ENCODE peak calls at places on chromosomes 6 and 20, in six cellular contexts. I, V, W, N, Q and P are unnamed samples.

GRCh38 chr6:138545621-138545980 is 46.3 kb upstream of the NHSL1 start:
- DNase-seq in I (peak; percentile 91), V (no peak), W (no peak), N (no peak), Q (peak; percentile 29), P (no peak)

GRCh38 chr20:51966296-51966971 is 164.1 kb upstream of the SALL4 start:
- DNase-seq in I (no peak), V (no peak), W (peak; percentile 71), N (peak; percentile 79), Q (peak; percentile 67), P (peak; percentile 61)

GRCh38 chr6:75932067-75932466 is 140.4 kb downstream of the IMPG1 start:
- DNase-seq in I (no peak), V (no peak), W (no peak), N (peak; percentile 18), Q (no peak), P (peak; percentile 59)

GRCh38 chr6:130282234-130282995 is 59.7 kb upstream of the SAMD3 start:
- DNase-seq in I (no peak), V (no peak), W (no peak), N (peak; percentile 55), Q (no peak), P (no peak)

GRCh38 chr6:22306741-22307466 is 10.1 kb upstream of the PRL start:
- DNase-seq in I (no peak), V (no peak), W (no peak), N (no peak), Q (no peak), P (no peak)

GRCh38 chr20:39004508-39004907 is 42.4 kb downstream of the DHX35 start:
- DNase-seq in I (no peak), V (no peak), W (no peak), N (peak; percentile 85), Q (no peak), P (no peak)

GRCh38 chr6:115969207-115969929 is 91.3 kb downstream of the FRK start:
- DNase-seq in I (no peak), V (no peak), W (no peak), N (no peak), Q (no peak), P (no peak)

GRCh38 chr20:30175681-30176080 is 1081.8 kb upstream of the DEFB115 start:
- DNase-seq in I (peak; percentile 5), V (no peak), W (no peak), N (no peak), Q (no peak), P (no peak)

GRCh38 chr20:53917145-53918009 is 153.0 kb downstream of the BCAS1 start:
- DNase-seq in I (no peak), V (no peak), W (no peak), N (peak; percentile 67), Q (peak; percentile 52), P (peak; percentile 57)

GRCh38 chr6:90219168-90219985 is 77.3 kb downstream of the BACH2 start:
- DNase-seq in I (no peak), V (no peak), W (no peak), N (peak; percentile 35), Q (peak; percentile 52), P (peak; percentile 56)

GRCh38 chr6:1286972-1287600 is 24.8 kb upstream of the FOXQ1 start:
- DNase-seq in I (no peak), V (no peak), W (peak; percentile 29), N (peak; percentile 37), Q (no peak), P (no peak)

GRCh38 chr6:100427452-100427851 is 37.3 kb downstream of the SIM1 start:
- DNase-seq in I (no peak), V (no peak), W (no peak), N (no peak), Q (no peak), P (no peak)

GRCh38 chr6:44224978-44225330 is 1.6 kb downstream of the SLC29A1 start:
- DNase-seq in I (no peak), V (no peak), W (no peak), N (no peak), Q (no peak), P (no peak)

GRCh38 chr6:110682460-110682853 is 132.8 kb downstream of the CDK19 start:
- DNase-seq in I (no peak), V (peak; percentile 25), W (peak; percentile 35), N (peak; percentile 92), Q (peak; percentile 92), P (peak; percentile 74)

GRCh38 chr6:163369122-163369521 is 45.4 kb upstream of the QKI start:
- DNase-seq in I (no peak), V (no peak), W (no peak), N (no peak), Q (no peak), P (no peak)

GRCh38 chr20:40532103-40532502 is 156.9 kb downstream of the MAFB start:
- DNase-seq in I (no peak), V (no peak), W (no peak), N (no peak), Q (no peak), P (peak; percentile 35)

GRCh38 chr6:109606362-109606761 is 84.6 kb downstream of the AK9 start:
- DNase-seq in I (no peak), V (no peak), W (no peak), N (no peak), Q (no peak), P (no peak)